ENCODE peak calls at places on chromosomes 3 and 15, in ten cellular contexts. F is cardiac muscle cell, W is fibroblast of lung, S is PC-9, L is neuronal stem cell, K is HCT116, C is uterus, I is upper lobe of right lung, Y is Peyer's patch, G is transverse colon. X is an unnamed sample. For H3K27me3, the result is how much of the 10 kb centered on the place peaks cover.

GRCh38 chr15:43134157-43134637 is 811 bp downstream of the TMEM62 start:
- DNase-seq in F (peak), W (no peak), S (no peak), L (no peak), K (no peak), C (no peak), I (no peak), Y (no peak), G (no peak), X (no peak)

GRCh38 chr3:71227344-71227743 is 356.2 kb downstream of the FOXP1 start:
- DNase-seq in F (no peak), W (peak), S (no peak), L (no peak), K (no peak), C (no peak), I (no peak), Y (no peak), G (no peak), X (no peak)

GRCh38 chr15:67303490-67304363 is 49.1 kb downstream of the IQCH start:
- DNase-seq in F (peak), W (peak), S (no peak), L (no peak), K (peak), C (no peak), I (no peak), Y (no peak), G (peak), X (no peak)

GRCh38 chr15:29986946-29987345 is 95.8 kb upstream of the GOLGA8J start:
- DNase-seq in F (no peak), W (peak), S (no peak), L (no peak), K (no peak), C (no peak), I (no peak), Y (no peak), G (no peak), X (no peak)

GRCh38 chr3:64276131-64276530 is 50.9 kb upstream of the PRICKLE2 start:
- DNase-seq in F (no peak), W (no peak), S (no peak), L (no peak), K (no peak), C (no peak), I (no peak), Y (no peak), G (no peak), X (no peak)

GRCh38 chr15:64774556-64775523 is 549 bp downstream of the RBPMS2 start:
- DNase-seq in F (peak), W (peak), S (no peak), L (peak), K (no peak), C (peak), I (no peak), Y (no peak), G (no peak), X (no peak)

GRCh38 chr15:82129769-82130168 is 84.0 kb upstream of the MEX3B start:
- DNase-seq in F (no peak), W (peak), S (no peak), L (no peak), K (no peak), C (no peak), I (no peak), Y (no peak), G (no peak), X (no peak)

GRCh38 chr3:134328147-134328591 is 46.1 kb downstream of the AMOTL2 start:
- DNase-seq in F (no peak), W (peak), S (peak), L (no peak), K (peak), C (no peak), I (no peak), Y (no peak), G (no peak), X (no peak)

GRCh38 chr15:72415304-72415703 is 17.2 kb downstream of the TMEM202 start:
- DNase-seq in F (no peak), W (no peak), S (no peak), L (no peak), K (no peak), C (no peak), I (no peak), Y (no peak), G (no peak), X (no peak)

GRCh38 chr3:28308196-28308595 is 40.3 kb upstream of the ZCWPW2 start:
- DNase-seq in F (no peak), W (no peak), S (no peak), L (no peak), K (no peak), C (no peak), I (no peak), Y (no peak), G (no peak), X (no peak)

GRCh38 chr3:46091046-46091445 is 63.8 kb upstream of the XCR1 start:
- DNase-seq in F (no peak), W (no peak), S (no peak), L (no peak), K (no peak), C (no peak), I (no peak), Y (no peak), G (no peak), X (no peak)

GRCh38 chr3:99848433-99848832 is 30.8 kb downstream of the CMSS1 start:
- DNase-seq in F (no peak), W (no peak), S (no peak), L (no peak), K (no peak), C (no peak), I (no peak), Y (no peak), G (no peak), X (no peak)

GRCh38 chr3:134364061-134364935 is 9.9 kb downstream of the AMOTL2 start:
- DNase-seq in F (peak), W (peak), S (peak), L (peak), K (peak), C (peak), I (peak), Y (peak), G (peak), X (no peak)

GRCh38 chr3:196620228-196620627 is 19.3 kb upstream of the NRROS start:
- DNase-seq in F (peak), W (peak), S (peak), L (peak), K (no peak), C (no peak), I (no peak), Y (peak), G (peak), X (no peak)

DNA sequence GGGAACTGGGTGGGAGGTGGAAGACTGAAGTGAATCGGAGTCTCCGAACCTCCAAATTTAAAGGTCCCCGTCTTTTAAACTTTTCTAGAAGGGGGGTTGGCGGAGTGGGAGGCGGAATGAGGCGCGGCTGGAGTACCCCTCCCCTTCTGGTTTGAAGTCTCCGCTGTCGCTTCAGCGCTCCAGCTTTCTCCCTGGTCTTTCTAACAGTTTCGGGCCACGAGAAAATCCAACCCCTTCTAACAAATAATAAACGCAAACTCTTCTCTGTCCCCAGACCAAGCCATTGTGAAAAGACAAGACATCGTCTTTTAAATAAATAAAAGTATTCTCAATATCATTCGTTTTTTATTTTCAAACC is 2.5 kb upstream of the MECOM start:
- DNase-seq in F (no peak), W (no peak), S (no peak), L (peak), K (no peak), C (no peak), I (no peak), Y (no peak), G (no peak), X (no peak)
- H3K27me3 ChIP-seq in F (half or more), W (under half), S (under half), L (half or more), K (half or more), C (under half), I (half or more), Y (half or more), G (half or more), X (under half)

DNA sequence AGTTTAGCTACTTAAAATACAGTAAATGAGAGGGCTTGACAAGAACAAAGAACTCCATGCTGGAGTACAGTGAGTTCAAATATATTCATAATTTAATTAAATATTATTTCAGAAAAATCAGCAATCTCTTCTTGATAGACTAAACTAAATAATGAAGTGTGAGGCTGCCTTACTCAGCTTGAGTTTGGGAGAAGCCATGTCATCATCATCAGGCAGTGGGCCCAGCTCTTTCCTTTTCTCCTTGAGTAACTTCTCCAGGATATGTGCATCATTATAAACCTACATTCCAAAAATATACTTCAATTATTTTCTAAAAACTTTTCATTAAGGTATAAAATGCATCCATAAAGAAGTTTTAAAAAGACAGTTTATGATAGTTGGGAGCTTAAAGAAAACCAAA is 70.5 kb downstream of the PBRM1 start:
- DNase-seq in F (no peak), W (peak), S (no peak), L (no peak), K (no peak), C (no peak), I (no peak), Y (no peak), G (no peak), X (no peak)
- H3K27me3 ChIP-seq in F (under half), W (under half), S (under half), L (under half), K (under half), C (under half), I (under half), Y (under half), G (under half), X (under half)

GRCh38 chr15:96353378-96353930 is 23.0 kb downstream of the NR2F2 start:
- DNase-seq in F (no peak), W (no peak), S (no peak), L (no peak), K (no peak), C (no peak), I (no peak), Y (no peak), G (no peak), X (peak)

GRCh38 chr15:96352594-96353377 is 22.3 kb downstream of the NR2F2 start:
- DNase-seq in F (no peak), W (peak), S (no peak), L (no peak), K (no peak), C (no peak), I (no peak), Y (no peak), G (no peak), X (peak)

GRCh38 chr15:96354731-96355560 is 24.4 kb downstream of the NR2F2 start:
- DNase-seq in F (no peak), W (peak), S (peak), L (no peak), K (no peak), C (no peak), I (no peak), Y (no peak), G (no peak), X (no peak)

GRCh38 chr15:96355561-96356129 is 25.1 kb downstream of the NR2F2 start:
- DNase-seq in F (no peak), W (no peak), S (no peak), L (no peak), K (no peak), C (no peak), I (no peak), Y (no peak), G (no peak), X (no peak)

GRCh38 chr15:96353931-96354730 is 23.6 kb downstream of the NR2F2 start:
- DNase-seq in F (no peak), W (peak), S (no peak), L (peak), K (no peak), C (peak), I (no peak), Y (no peak), G (no peak), X (peak)
- H3K27me3 ChIP-seq in F (half or more), W (under half), S (under half), L (under half), K (under half), C (under half), I (half or more), Y (under half), G (half or more), X (under half)

GRCh38 chr15:69988541-69989225 is 109.0 kb downstream of the TLE3 start:
- DNase-seq in F (no peak), W (no peak), S (no peak), L (no peak), K (no peak), C (no peak), I (no peak), Y (no peak), G (no peak), X (no peak)

GRCh38 chr15:69992326-69992725 is 105.4 kb downstream of the TLE3 start:
- DNase-seq in F (no peak), W (no peak), S (no peak), L (no peak), K (no peak), C (no peak), I (no peak), Y (no peak), G (no peak), X (no peak)

GRCh38 chr15:69987492-69988482 is 109.9 kb downstream of the TLE3 start:
- DNase-seq in F (no peak), W (no peak), S (peak), L (no peak), K (no peak), C (no peak), I (no peak), Y (no peak), G (no peak), X (no peak)

GRCh38 chr15:69991493-69991892 is 106.2 kb downstream of the TLE3 start:
- DNase-seq in F (no peak), W (no peak), S (no peak), L (no peak), K (no peak), C (no peak), I (no peak), Y (no peak), G (no peak), X (no peak)

DNA sequence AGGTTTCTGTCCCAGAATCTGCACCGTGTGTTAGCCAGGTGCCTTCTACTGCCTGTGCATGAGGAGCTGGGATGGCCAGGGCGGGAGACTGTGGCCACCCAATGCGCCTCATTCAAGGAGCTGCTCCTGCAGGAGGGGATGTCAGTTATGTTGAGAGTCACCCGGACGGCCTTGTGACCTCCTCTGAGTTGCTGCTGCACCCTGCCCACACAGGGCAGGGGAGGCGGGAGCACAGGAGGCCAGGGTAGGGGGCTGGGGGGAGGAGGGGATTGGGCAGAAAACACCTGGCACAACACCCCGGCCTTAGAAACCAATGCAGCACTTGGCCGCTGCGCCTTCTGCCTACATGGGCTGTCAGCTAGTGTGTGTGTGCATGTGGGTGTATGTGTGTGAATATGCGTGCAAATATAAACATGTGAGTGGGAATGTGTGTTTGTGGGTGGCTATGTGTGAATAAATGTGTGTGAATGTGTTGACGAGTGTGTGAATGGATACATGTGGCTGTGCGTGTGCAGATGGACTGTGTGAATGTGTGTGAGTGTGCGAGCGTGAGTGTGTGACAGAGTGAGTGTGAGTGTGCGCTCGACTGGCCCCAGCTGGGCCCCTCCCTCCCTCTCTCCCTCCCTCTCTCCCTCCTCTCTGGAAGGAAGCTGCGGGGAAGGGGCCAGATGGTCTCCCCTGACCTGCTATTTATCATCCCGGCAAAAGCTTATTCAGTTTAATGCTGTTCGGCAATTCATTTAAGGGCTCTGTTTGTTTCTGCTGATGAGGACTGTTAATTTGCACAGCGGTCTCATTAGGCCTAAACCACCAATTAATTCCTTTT is 106.9 kb downstream of the TLE3 start:
- DNase-seq in F (no peak), W (no peak), S (no peak), L (no peak), K (no peak), C (no peak), I (no peak), Y (no peak), G (no peak), X (no peak)
- H3K27me3 ChIP-seq in F (under half), W (under half), S (under half), L (under half), K (under half), C (under half), I (under half), Y (under half), G (under half), X (under half)

GRCh38 chr15:60009124-60009523 is 5.0 kb downstream of the FOXB1 start:
- DNase-seq in F (no peak), W (no peak), S (no peak), L (no peak), K (no peak), C (no peak), I (no peak), Y (no peak), G (no peak), X (no peak)
- H3K27me3 ChIP-seq in F (half or more), W (half or more), S (under half), L (under half), K (half or more), C (under half), I (half or more), Y (under half), G (half or more), X (under half)

X was measured in vagina.